ENCODE peak calls at places on chromosome 15, in five cellular contexts. I, G, A, F and O are unnamed samples.

GRCh38 chr15:64004059-64004458 is 42.2 kb downstream of the DAPK2 start:
- DNase-seq in F (no peak), A (no peak), I (no peak), G (no peak), O (no peak)

GRCh38 chr15:61025283-61025682 is 203.8 kb downstream of the RORA start:
- DNase-seq in F (no peak), A (no peak), G (no peak), I (no peak), O (no peak)

GRCh38 chr15:89206908-89207331 is 14.5 kb downstream of the RLBP1 start:
- DNase-seq in A (no peak), I (peak; percentile 93), F (peak; percentile 56), G (peak; percentile 50), O (peak; percentile 47)

GRCh38 chr15:27847775-27848710 is 251.1 kb downstream of the OCA2 start:
- DNase-seq in I (no peak), F (no peak), G (no peak), A (no peak), O (no peak)

GRCh38 chr15:49538520-49538919 is 82.1 kb downstream of the FAM227B start:
- DNase-seq in I (no peak), A (no peak), G (no peak), F (no peak), O (no peak)

GRCh38 chr15:66654718-66655375 is 47.2 kb upstream of the SMAD6 start:
- DNase-seq in A (no peak), G (no peak), I (no peak), F (no peak), O (no peak)

GRCh38 chr15:63402498-63403253 is 21.0 kb upstream of the CA12 start:
- DNase-seq in G (no peak), F (peak; percentile 23), I (peak; percentile 41), A (no peak), O (no peak)

GRCh38 chr15:39130556-39131379 is 450.1 kb upstream of the THBS1 start:
- DNase-seq in G (no peak), F (no peak), I (no peak), A (no peak), O (no peak)

GRCh38 chr15:88391700-88392099 is 75.5 kb downstream of the MRPL46 start:
- DNase-seq in F (no peak), I (no peak), A (no peak), G (no peak), O (no peak)

DNA sequence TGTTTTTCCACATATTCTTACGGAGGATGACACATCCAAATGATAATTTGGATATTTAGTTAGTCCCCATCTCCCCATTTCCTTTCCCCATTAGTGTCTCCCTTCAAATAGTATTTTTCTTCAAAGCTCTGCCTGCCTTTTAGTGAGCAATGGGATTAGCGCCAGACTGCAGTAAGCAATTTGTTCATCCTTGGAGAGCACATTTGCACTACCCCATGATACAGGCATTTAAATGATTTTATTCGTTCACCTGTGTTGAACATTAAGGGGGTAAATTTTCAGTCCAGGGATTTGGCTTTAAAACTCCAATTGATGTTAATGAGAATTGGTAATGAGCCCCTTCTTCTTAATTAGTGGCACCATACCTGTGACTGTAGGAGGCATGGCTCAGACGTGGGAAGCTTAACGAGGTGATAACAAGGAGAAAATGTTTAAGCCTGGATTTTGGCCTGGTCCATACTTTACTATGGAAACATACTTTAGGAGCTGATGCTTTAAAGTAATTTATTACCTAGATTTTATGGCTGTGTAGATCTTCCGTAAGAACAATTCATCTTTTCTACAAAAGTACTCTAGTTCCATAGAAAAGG is 161.4 kb upstream of the NANOGP8 start:
- DNase-seq in G (no peak), F (no peak), A (no peak), I (no peak), O (no peak)
- TF ChIP-seq YY1 in G (no peak), F (no peak), A (no peak), I (no peak), O (no peak)

DNA sequence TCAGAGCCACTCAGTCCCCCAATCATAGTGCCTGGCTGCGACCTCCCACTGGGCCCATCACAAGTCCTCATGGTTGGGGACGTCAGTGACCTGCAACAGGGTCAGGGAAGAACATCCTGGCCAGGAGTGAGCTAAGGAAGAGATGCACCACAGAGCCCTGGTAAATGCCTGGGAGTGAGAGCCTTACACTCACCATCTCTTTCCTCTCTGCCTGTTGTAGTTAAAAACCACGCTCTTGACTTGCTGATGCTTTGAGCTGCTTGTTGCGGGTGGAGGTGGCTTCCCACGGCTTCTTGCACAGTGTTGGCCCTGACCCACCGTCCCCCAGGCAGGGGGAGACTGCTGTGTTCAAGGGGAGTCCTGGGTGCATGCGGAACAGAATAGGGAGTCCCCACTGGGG is 91.1 kb upstream of the RGMA start:
- DNase-seq in G (no peak), A (no peak), I (no peak), F (no peak), O (no peak)
- H3K27ac ChIP-seq in G (no peak overlapping the region), A (no peak overlapping the region), I (no peak overlapping the region), F (no peak overlapping the region), O (no peak overlapping the region)

DNA sequence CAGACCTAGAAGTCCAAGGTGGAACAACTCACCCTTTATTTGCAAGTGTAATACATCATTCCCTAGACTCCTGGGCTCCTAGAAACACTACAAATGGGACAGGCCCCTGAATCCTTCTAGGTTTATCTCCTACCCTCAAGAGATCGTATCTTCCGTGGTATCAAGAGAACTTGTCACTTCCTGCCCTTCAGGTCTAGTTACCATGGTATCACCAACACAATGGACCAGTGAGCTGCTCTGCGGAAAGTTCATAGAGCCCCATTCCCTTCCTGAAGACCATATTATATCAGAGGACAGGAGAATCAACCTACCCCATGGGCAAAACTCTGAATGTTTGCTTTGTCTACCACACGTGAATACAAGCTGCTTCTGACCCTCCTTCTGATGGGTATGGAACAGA is 84.7 kb upstream of the KLF13 start:
- DNase-seq in G (no peak), A (no peak), I (no peak), F (no peak), O (no peak)
- TF ChIP-seq YY1 in G (no peak), A (no peak), I (no peak), F (no peak), O (no peak)

GRCh38 chr15:85334241-85334640 is 46.2 kb upstream of the AKAP13 start:
- DNase-seq in G (no peak), A (no peak), F (no peak), I (no peak), O (no peak)
- H3K27ac ChIP-seq in G (no peak overlapping the region), A (no peak overlapping the region), F (no peak overlapping the region), I (no peak overlapping the region), O (no peak overlapping the region)

GRCh38 chr15:68028808-68029207 is 25.3 kb upstream of the PIAS1 start:
- DNase-seq in G (no peak), F (no peak), A (no peak), I (no peak), O (no peak)

GRCh38 chr15:68025860-68026424 is 28.2 kb upstream of the PIAS1 start:
- DNase-seq in G (no peak), F (peak; percentile 37), I (no peak), A (no peak), O (no peak)

GRCh38 chr15:68029959-68030358 is 24.2 kb upstream of the PIAS1 start:
- DNase-seq in I (no peak), F (no peak), G (no peak), A (no peak), O (no peak)

GRCh38 chr15:68027388-68027787 is 26.7 kb upstream of the PIAS1 start:
- DNase-seq in G (no peak), I (no peak), A (no peak), F (no peak), O (no peak)

GRCh38 chr15:68028137-68028771 is 25.9 kb upstream of the PIAS1 start:
- DNase-seq in F (no peak), I (no peak), G (no peak), A (no peak), O (no peak)
- TF ChIP-seq YY1 in F (no peak), I (no peak), G (no peak), A (no peak), O (no peak)

GRCh38 chr15:72590427-72590826 is 64.1 kb upstream of the GOLGA6B start:
- DNase-seq in I (no peak), A (no peak), G (no peak), F (no peak), O (no peak)
- H3K27ac ChIP-seq in I (no peak overlapping the region), A (no peak overlapping the region), G (no peak overlapping the region), F (no peak overlapping the region), O (no peak overlapping the region)

GRCh38 chr15:73328986-73329385 is 39.8 kb downstream of the HCN4 start:
- DNase-seq in A (no peak), G (no peak), I (no peak), F (no peak), O (no peak)

GRCh38 chr15:73330206-73331051 is 38.3 kb downstream of the HCN4 start:
- DNase-seq in F (no peak), A (no peak), G (no peak), I (no peak), O (no peak)

GRCh38 chr15:73328149-73328820 is 40.5 kb downstream of the HCN4 start:
- DNase-seq in G (no peak), I (no peak), F (no peak), A (no peak), O (no peak)

GRCh38 chr15:73331501-73331900 is 37.3 kb downstream of the HCN4 start:
- DNase-seq in G (no peak), A (no peak), I (no peak), F (no peak), O (no peak)

GRCh38 chr15:73329501-73330200 is 39.1 kb downstream of the HCN4 start:
- DNase-seq in A (no peak), I (no peak), G (no peak), F (no peak), O (no peak)
- TF ChIP-seq YY1 in A (no peak), I (no peak), G (no peak), F (no peak), O (no peak)

GRCh38 chr15:70375586-70375985 is 277.9 kb upstream of the TLE3 start:
- DNase-seq in A (no peak), F (no peak), G (no peak), I (no peak), O (no peak)

GRCh38 chr15:70376031-70376928 is 278.6 kb upstream of the TLE3 start:
- DNase-seq in A (no peak), F (no peak), I (no peak), G (no peak), O (no peak)

GRCh38 chr15:70378126-70379031 is 280.7 kb upstream of the TLE3 start:
- DNase-seq in A (no peak), I (no peak), G (no peak), F (no peak), O (no peak)

GRCh38 chr15:70379134-70379533 is 281.4 kb upstream of the TLE3 start:
- DNase-seq in A (no peak), F (no peak), I (no peak), G (no peak), O (no peak)

GRCh38 chr15:70376929-70377691 is 279.4 kb upstream of the TLE3 start:
- DNase-seq in I (peak; percentile 76), G (no peak), A (no peak), F (no peak), O (no peak)
- H3K27ac ChIP-seq in I (peak overlapping the region; percentile 95), G (no peak overlapping the region), A (no peak overlapping the region), F (no peak overlapping the region), O (no peak overlapping the region)